ENCODE peak calls at places on chromosomes 12 and 14, in four cellular contexts. B is adrenal gland, R is cardiac muscle cell, Y is HepG2. W is an unnamed sample.

GRCh38 chr12:56682323-56682722 is 5.8 kb downstream of the PTGES3 start:
- DNase-seq in B (no peak), R (no peak), Y (no peak), W (no peak)

GRCh38 chr12:31849090-31849687 is 110.0 kb upstream of the RESF1 start:
- DNase-seq in B (no peak), R (peak; percentile 35), Y (no peak), W (peak; percentile 14)

GRCh38 chr12:104328790-104329189 is 25.3 kb downstream of the EID3 start:
- DNase-seq in B (no peak), R (no peak), Y (no peak), W (no peak)

GRCh38 chr14:77681196-77682157 is 26.3 kb downstream of the ALKBH1 start:
- DNase-seq in B (no peak), R (no peak), Y (peak; percentile 60), W (peak; percentile 18)

GRCh38 chr12:63844391-63845341 is at the start of gene SRGAP1:
- DNase-seq in B (peak; percentile 77), R (peak; percentile 63), Y (peak; percentile 44), W (peak; percentile 56)

GRCh38 chr12:11584213-11584855 is 65.1 kb upstream of the ETV6 start:
- DNase-seq in B (peak; percentile 25), R (no peak), Y (no peak), W (no peak)

GRCh38 chr12:13592063-13592942 is 389.1 kb downstream of the GRIN2B start:
- DNase-seq in B (no peak), R (no peak), Y (no peak), W (peak; percentile 4)

GRCh38 chr12:23359975-23360638 is 589.4 kb downstream of the SOX5 start:
- DNase-seq in B (no peak), R (no peak), Y (no peak), W (no peak)

GRCh38 chr14:25108959-25109358 is 59.0 kb upstream of the STXBP6 start:
- DNase-seq in B (no peak), R (peak; percentile 22), Y (peak; percentile 32), W (peak; percentile 6)

GRCh38 chr12:49636979-49637378 is 13.6 kb downstream of the PRPF40B start:
- DNase-seq in B (peak; percentile 62), R (peak; percentile 67), Y (peak; percentile 58), W (peak; percentile 68)

GRCh38 chr12:124916370-124917134 is 2.1 kb upstream of the UBC start:
- DNase-seq in B (peak; percentile 87), R (no peak), Y (peak; percentile 96), W (peak; percentile 96)

GRCh38 chr12:122003646-122004611 is 17.8 kb upstream of the BCL7A start:
- DNase-seq in B (no peak), R (no peak), Y (no peak), W (no peak)

GRCh38 chr14:77347746-77348145 is 26.9 kb downstream of the GSTZ1 start:
- DNase-seq in B (no peak), R (no peak), Y (no peak), W (no peak)

GRCh38 chr12:121792607-121793500 is 634 bp downstream of the RHOF start:
- DNase-seq in B (peak; percentile 72), R (peak; percentile 83), Y (peak; percentile 62), W (no peak)

GRCh38 chr14:104998801-104999200 is 13.2 kb downstream of the CLBA1 start:
- DNase-seq in B (no peak), R (no peak), Y (no peak), W (no peak)

GRCh38 chr12:47021298-47021697 is 58.1 kb upstream of the PCED1B start:
- DNase-seq in B (no peak), R (peak; percentile 68), Y (peak; percentile 46), W (peak; percentile 91)

GRCh38 chr12:15774819-15775218 is 14.4 kb downstream of the EPS8 start:
- DNase-seq in B (no peak), R (no peak), Y (no peak), W (no peak)

GRCh38 chr12:128684357-128684756 is 139.4 kb downstream of the SLC15A4 start:
- DNase-seq in B (no peak), R (no peak), Y (no peak), W (no peak)

GRCh38 chr12:14611640-14612203 is 44.0 kb upstream of the PLBD1 start:
- DNase-seq in B (no peak), R (no peak), Y (no peak), W (no peak)

GRCh38 chr12:123266679-123267277 is 4.9 kb downstream of the CDK2AP1 start:
- DNase-seq in B (no peak), R (no peak), Y (no peak), W (no peak)

GRCh38 chr12:46964496-46965098 is 114.8 kb upstream of the PCED1B start:
- DNase-seq in B (peak; percentile 39), R (peak; percentile 74), Y (no peak), W (peak; percentile 61)

GRCh38 chr12:71748081-71748850 is 6.4 kb upstream of the RAB21 start:
- DNase-seq in B (no peak), R (no peak), Y (no peak), W (no peak)

GRCh38 chr14:52241102-52241793 is 26.2 kb upstream of the PTGDR start:
- DNase-seq in B (no peak), R (no peak), Y (no peak), W (peak; percentile 35)

GRCh38 chr12:28569698-28570411 is 379.6 kb downstream of the CCDC91 start:
- DNase-seq in B (no peak), R (no peak), Y (no peak), W (peak; percentile 68)

GRCh38 chr12:76255281-76255680 is 92.9 kb downstream of the BBS10 start:
- DNase-seq in B (no peak), R (no peak), Y (no peak), W (no peak)

GRCh38 chr12:98893126-98893525 is 248.0 kb downstream of the APAF1 start:
- DNase-seq in B (peak; percentile 19), R (no peak), Y (no peak), W (no peak)

GRCh38 chr12:85920324-85920947 is 46.3 kb downstream of the NTS start:
- DNase-seq in B (no peak), R (peak; percentile 34), Y (peak; percentile 12), W (peak; percentile 37)

GRCh38 chr12:100404769-100405407 is 48.0 kb downstream of the SLC17A8 start:
- DNase-seq in B (no peak), R (peak; percentile 81), Y (peak; percentile 76), W (peak; percentile 54)

GRCh38 chr14:31944256-31945073 is 132.6 kb upstream of the ARHGAP5 start:
- DNase-seq in B (no peak), R (no peak), Y (peak; percentile 96), W (no peak)

GRCh38 chr12:57881035-57881973 is 34.8 kb upstream of the CTDSP2 start:
- DNase-seq in B (no peak), R (no peak), Y (no peak), W (no peak)

GRCh38 chr12:82527165-82527780 is 159.4 kb upstream of the TMTC2 start:
- DNase-seq in B (peak; percentile 30), R (peak; percentile 78), Y (peak; percentile 46), W (peak; percentile 75)

GRCh38 chr14:95998656-95999055 is 40.5 kb upstream of the C14orf132 start:
- DNase-seq in B (no peak), R (peak; percentile 14), Y (no peak), W (peak; percentile 35)

GRCh38 chr14:30468354-30468753 is 90.6 kb upstream of the G2E3 start:
- DNase-seq in B (no peak), R (no peak), Y (no peak), W (no peak)

GRCh38 chr12:108313236-108313608 is 25.9 kb downstream of the CMKLR1 start:
- DNase-seq in B (no peak), R (peak; percentile 29), Y (no peak), W (no peak)

GRCh38 chr14:78141590-78141989 is 28.6 kb upstream of the NRXN3 start:
- DNase-seq in B (no peak), R (no peak), Y (no peak), W (peak; percentile 16)

GRCh38 chr12:113846883-113847282 is 119.2 kb downstream of the RBM19 start:
- DNase-seq in B (no peak), R (no peak), Y (no peak), W (no peak)

GRCh38 chr12:26252946-26253345 is 57.6 kb downstream of the SSPN start:
- DNase-seq in B (no peak), R (no peak), Y (no peak), W (no peak)

GRCh38 chr12:124678421-124678893 is 111.0 kb upstream of the NCOR2 start:
- DNase-seq in B (peak; percentile 71), R (no peak), Y (no peak), W (no peak)

GRCh38 chr12:32051511-32052299 is 54.9 kb upstream of the BICD1 start:
- DNase-seq in B (peak; percentile 23), R (peak; percentile 68), Y (no peak), W (peak; percentile 98)

GRCh38 chr12:52213541-52214420 is 19.3 kb upstream of the KRT7 start:
- DNase-seq in B (peak; percentile 87), R (peak; percentile 88), Y (peak; percentile 57), W (peak; percentile 78)
- TF ChIP-seq CTCF in B (peak; percentile 100), R (peak; percentile 99), Y (peak; percentile 89), W (peak; percentile 97)

GRCh38 chr14:102095871-102096568 is 9.2 kb upstream of the HSP90AA1 start:
- DNase-seq in B (no peak), R (no peak), Y (no peak), W (no peak)
- H3K4me3 ChIP-seq in B (no peak overlapping the region), R (no peak overlapping the region), Y (no peak overlapping the region), W (no peak overlapping the region)

GRCh38 chr12:4353785-4354208 is 25.7 kb downstream of the FGF23 start:
- DNase-seq in B (no peak), R (peak; percentile 22), Y (no peak), W (peak; percentile 20)
- TF ChIP-seq CTCF in B (peak; percentile 37), R (peak; percentile 28), Y (peak; percentile 39), W (peak; percentile 62)

DNA sequence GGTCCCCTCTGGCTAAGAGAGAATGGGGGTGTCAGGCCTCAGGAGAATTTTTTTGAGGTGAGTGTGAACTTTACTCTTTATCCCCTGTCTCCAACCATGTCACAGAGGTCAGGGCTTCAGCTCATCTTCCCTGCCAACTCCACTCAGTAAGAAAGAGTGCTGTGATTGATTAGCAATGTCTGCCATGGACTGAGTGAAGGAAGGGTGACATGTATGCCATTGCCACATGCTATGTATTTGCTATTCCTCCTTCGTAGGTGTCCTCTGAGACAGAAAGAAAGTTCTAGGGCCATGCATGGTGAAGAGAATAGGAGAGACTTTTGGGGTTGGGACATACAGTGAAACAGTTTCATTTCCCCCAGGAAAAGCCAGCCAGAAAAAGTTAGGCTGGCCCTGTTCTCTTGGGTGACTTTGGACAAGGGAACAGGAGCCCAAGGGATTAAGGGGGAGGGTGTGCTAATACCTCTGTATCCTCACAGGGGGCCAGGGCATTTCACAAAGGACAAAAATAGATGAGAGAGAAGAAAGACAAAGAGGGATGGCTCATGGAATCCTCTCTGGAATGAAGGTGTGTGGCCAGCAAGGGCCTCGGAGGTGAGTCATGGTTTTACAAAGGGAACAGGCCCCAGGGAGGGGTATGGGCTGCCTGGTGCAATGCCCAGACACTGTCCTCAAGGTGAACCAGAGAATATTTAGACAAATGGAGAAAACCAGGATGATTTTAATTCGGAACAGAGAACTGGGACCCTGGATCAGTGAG is 13.9 kb upstream of the MYL2 start:
- DNase-seq in B (peak; percentile 65), R (no peak), Y (peak; percentile 35), W (peak; percentile 91)
- H3K4me3 ChIP-seq in B (no peak overlapping the region), R (no peak overlapping the region), Y (no peak overlapping the region), W (no peak overlapping the region)

GRCh38 chr14:99323603-99324185 is 51.7 kb upstream of the BCL11B start:
- DNase-seq in B (no peak), R (no peak), Y (no peak), W (no peak)
- TF ChIP-seq CTCF in B (no peak), R (no peak), Y (no peak), W (no peak)